ENCODE peak calls at places on chromosomes 7 and 10, in eight cellular contexts. Y is T-helper 1 cell; I is astrocyte of the spinal cord; D is stimulated activated CD8-positive, alpha-beta memory T cell treated with anti-CD3 and anti-CD28 coated beads, Interleukin-7, amount 100 ng/mL, for 48 hours; W is iris pigment epithelial cell; B is stimulated activated CD4-positive, alpha-beta T cell treated with anti-CD3 and anti-CD28 coated beads, Interleukin-15, amount 100 ng/mL, for 48 hours; J is omental fat pad; X is GM06990. Q is an unnamed sample.
A peak's percentile ranks its signal among the peaks of the same experiment; 100 is the strongest.

GRCh38 chr7:2248984-2249694 is 7.1 kb downstream of the NUDT1 start:
- DNase-seq in Y (no peak), I (peak; percentile 98), D (no peak), W (peak; percentile 98), B (no peak), J (no peak), X (peak; percentile 52), Q (no peak)

GRCh38 chr10:88118769-88119559 is 255.5 kb downstream of the PTEN start:
- DNase-seq in Y (no peak), I (no peak), D (no peak), W (no peak), B (no peak), J (no peak), X (no peak), Q (no peak)

GRCh38 chr10:111875760-111876159 is 307.8 kb downstream of the GPAM start:
- DNase-seq in Y (no peak), I (peak; percentile 11), D (no peak), W (peak; percentile 27), B (no peak), J (no peak), X (no peak), Q (no peak)

GRCh38 chr10:119849031-119849789 is 23.4 kb downstream of the MCMBP start:
- DNase-seq in Y (no peak), I (peak; percentile 78), D (no peak), W (peak; percentile 93), B (no peak), J (no peak), X (no peak), Q (no peak)

GRCh38 chr7:103813970-103814369 is 175.5 kb downstream of the RELN start:
- DNase-seq in Y (no peak), I (no peak), D (no peak), W (no peak), B (no peak), J (no peak), X (no peak), Q (no peak)

GRCh38 chr7:157870644-157871290 is 534.0 kb downstream of the DNAJB6 start:
- DNase-seq in Y (no peak), I (no peak), D (no peak), W (no peak), B (no peak), J (no peak), X (no peak), Q (no peak)

GRCh38 chr7:100582041-100582579 is 3.8 kb downstream of the LRCH4 start:
- DNase-seq in Y (no peak), I (no peak), D (no peak), W (no peak), B (no peak), J (no peak), X (no peak), Q (no peak)

GRCh38 chr7:4361774-4362173 is 320.3 kb upstream of the FOXK1 start:
- DNase-seq in Y (no peak), I (no peak), D (no peak), W (no peak), B (no peak), J (no peak), X (no peak), Q (no peak)

GRCh38 chr7:47291461-47292051 is 290.4 kb downstream of the TNS3 start:
- DNase-seq in Y (no peak), I (peak; percentile 93), D (no peak), W (peak; percentile 98), B (peak; percentile 13), J (no peak), X (peak; percentile 37), Q (no peak)

GRCh38 chr7:36286241-36286640 is 103.4 kb upstream of the ANLN start:
- DNase-seq in Y (no peak), I (no peak), D (no peak), W (no peak), B (peak; percentile 36), J (no peak), X (no peak), Q (no peak)